ENCODE peak calls at places on chromosomes 11 and 22, in five cellular contexts. I is right lobe of liver, S is K562, A is stomach, J is ovary. H is an unnamed sample.

GRCh38 chr11:16936643-16937042 is 77.6 kb downstream of the PLEKHA7 start:
- DNase-seq in S (no peak), A (peak; percentile 44), J (no peak), I (no peak), H (no peak)

GRCh38 chr22:41857160-41857859 is 24.4 kb downstream of the SREBF2 start:
- DNase-seq in J (no peak), I (no peak), S (peak; percentile 63), A (peak; percentile 38), H (peak; percentile 71)

GRCh38 chr22:36377022-36377631 is 10.6 kb downstream of the MYH9 start:
- DNase-seq in I (no peak), S (no peak), A (no peak), J (no peak), H (peak; percentile 48)

GRCh38 chr22:25113316-25113721 is 86.3 kb upstream of the CRYBB3 start:
- DNase-seq in J (no peak), S (no peak), A (peak; percentile 41), I (peak; percentile 68), H (no peak)

GRCh38 chr22:35705141-35705540 is 12.5 kb upstream of the APOL5 start:
- DNase-seq in S (no peak), A (no peak), I (no peak), J (no peak), H (no peak)

GRCh38 chr11:45178890-45179663 is 32.6 kb downstream of the PRDM11 start:
- DNase-seq in J (no peak), A (no peak), S (no peak), I (no peak), H (peak; percentile 69)

GRCh38 chr22:44689173-44689572 is 12.8 kb upstream of the PRR5 start:
- DNase-seq in I (no peak), S (peak; percentile 43), A (no peak), J (no peak), H (no peak)

GRCh38 chr22:20428496-20429253 is 8.9 kb downstream of the SCARF2 start:
- DNase-seq in J (no peak), I (no peak), A (no peak), S (no peak), H (no peak)

GRCh38 chr11:68461284-68461861 is 821 bp downstream of the PPP6R3 start:
- DNase-seq in A (no peak), S (no peak), J (no peak), I (peak; percentile 30), H (peak; percentile 63)

GRCh38 chr11:117910525-117910924 is 18.7 kb downstream of the TMPRSS13 start:
- DNase-seq in J (peak; percentile 11), A (no peak), S (peak; percentile 41), I (peak; percentile 28), H (no peak)

GRCh38 chr11:126363706-126364245 is 8.3 kb downstream of the ST3GAL4 start:
- DNase-seq in J (no peak), A (no peak), S (no peak), I (no peak), H (no peak)

GRCh38 chr11:8870461-8871282 is 40.3 kb upstream of the AKIP1 start:
- DNase-seq in A (peak; percentile 75), I (peak; percentile 52), J (peak; percentile 70), S (peak; percentile 10), H (peak; percentile 5)

GRCh38 chr22:42353883-42354727 is 78.1 kb downstream of the NFAM1 start:
- DNase-seq in S (no peak), J (no peak), A (no peak), I (no peak), H (no peak)

GRCh38 chr11:71322861-71323582 is 70.6 kb upstream of the SHANK2 start:
- DNase-seq in J (no peak), S (no peak), I (no peak), A (no peak), H (no peak)

GRCh38 chr22:25970996-25971811 is 198.1 kb upstream of the SEZ6L start:
- DNase-seq in I (no peak), J (no peak), S (no peak), A (no peak), H (no peak)

GRCh38 chr11:123407996-123408597 is 22.0 kb upstream of the GRAMD1B start:
- DNase-seq in I (no peak), S (no peak), A (no peak), J (no peak), H (no peak)

GRCh38 chr11:94144233-94144632 is 15.6 kb downstream of the PANX1 start:
- DNase-seq in A (no peak), I (no peak), S (no peak), J (no peak), H (no peak)

GRCh38 chr22:20456064-20456721 is 18.6 kb upstream of the SCARF2 start:
- DNase-seq in J (peak; percentile 76), A (peak; percentile 78), I (peak; percentile 74), S (peak; percentile 100), H (peak; percentile 72)

GRCh38 chr11:69167916-69168691 is 12.4 kb downstream of the SMIM38 start:
- DNase-seq in A (no peak), I (no peak), J (no peak), S (no peak), H (no peak)

GRCh38 chr11:26649884-26650283 is 72.0 kb downstream of the SLC5A12 start:
- DNase-seq in I (peak; percentile 67), A (peak; percentile 58), S (peak; percentile 38), J (no peak), H (peak; percentile 50)

GRCh38 chr11:131693756-131694155 is 323.3 kb downstream of the NTM start:
- DNase-seq in S (no peak), J (no peak), A (no peak), I (no peak), H (no peak)

GRCh38 chr11:71426413-71426812 is 21.8 kb downstream of the DHCR7 start:
- DNase-seq in S (no peak), J (no peak), I (no peak), A (no peak), H (no peak)

GRCh38 chr22:33873186-33873585 is 47.1 kb downstream of the LARGE1 start:
- DNase-seq in I (no peak), S (no peak), A (peak; percentile 63), J (peak; percentile 28), H (no peak)

GRCh38 chr22:32202539-32203180 is 2.2 kb downstream of the RFPL2 start:
- DNase-seq in J (no peak), I (peak; percentile 85), A (peak; percentile 52), S (peak; percentile 16), H (peak; percentile 34)

GRCh38 chr22:46731246-46732040 is 6.6 kb downstream of the CERK start:
- DNase-seq in A (peak; percentile 88), I (peak; percentile 96), J (no peak), S (no peak), H (no peak)

GRCh38 chr11:36265793-36266628 is 23.2 kb downstream of the COMMD9 start:
- DNase-seq in S (peak; percentile 78), J (peak; percentile 63), A (peak; percentile 60), I (peak; percentile 63), H (peak; percentile 47)

GRCh38 chr11:124581817-124582216 is 12.0 kb downstream of the OR8A1 start:
- DNase-seq in S (no peak), I (no peak), A (no peak), J (no peak), H (no peak)

GRCh38 chr22:40797427-40797826 is 21.7 kb downstream of the SLC25A17 start:
- DNase-seq in J (no peak), A (no peak), S (no peak), I (no peak), H (no peak)

GRCh38 chr11:47249378-47249715 is 733 bp upstream of the ACP2 start:
- DNase-seq in A (no peak), J (no peak), S (no peak), I (no peak), H (no peak)

GRCh38 chr11:112617977-112618829 is 343.0 kb upstream of the NCAM1 start:
- DNase-seq in I (no peak), S (no peak), J (no peak), A (no peak), H (no peak)

GRCh38 chr11:66011785-66012303 is at the start of gene CST6:
- DNase-seq in A (no peak), J (no peak), I (no peak), S (no peak), H (no peak)

GRCh38 chr11:73597340-73597955 is 464 bp downstream of the FAM168A start:
- DNase-seq in S (peak; percentile 10), A (no peak), I (no peak), J (no peak), H (no peak)

GRCh38 chr11:88414385-88414861 is 76.9 kb upstream of the CTSC start:
- DNase-seq in J (peak; percentile 23), S (no peak), A (no peak), I (no peak), H (peak; percentile 14)

GRCh38 chr11:111944651-111945051 is 7.5 kb downstream of the DIXDC1 start:
- DNase-seq in S (no peak), I (no peak), A (no peak), J (no peak), H (no peak)

GRCh38 chr22:37760152-37760551 is 47.6 kb upstream of the GCAT start:
- DNase-seq in A (no peak), I (no peak), J (no peak), S (no peak), H (no peak)

GRCh38 chr22:37763012-37763411 is 44.7 kb upstream of the GCAT start:
- DNase-seq in A (no peak), J (no peak), S (no peak), I (no peak), H (no peak)

GRCh38 chr22:37763652-37764051 is 44.1 kb upstream of the GCAT start:
- DNase-seq in J (no peak), A (no peak), I (no peak), S (no peak), H (no peak)

GRCh38 chr22:37764622-37765021 is 43.1 kb upstream of the GCAT start:
- DNase-seq in J (no peak), S (no peak), I (no peak), A (no peak), H (no peak)

GRCh38 chr22:37762389-37762836 is 45.3 kb upstream of the GCAT start:
- DNase-seq in A (no peak), I (no peak), J (no peak), S (peak; percentile 71), H (peak; percentile 32)
- TF ChIP-seq POLR2A in A (no peak), I (no peak), J (no peak), S (no peak), H (no peak)

DNA sequence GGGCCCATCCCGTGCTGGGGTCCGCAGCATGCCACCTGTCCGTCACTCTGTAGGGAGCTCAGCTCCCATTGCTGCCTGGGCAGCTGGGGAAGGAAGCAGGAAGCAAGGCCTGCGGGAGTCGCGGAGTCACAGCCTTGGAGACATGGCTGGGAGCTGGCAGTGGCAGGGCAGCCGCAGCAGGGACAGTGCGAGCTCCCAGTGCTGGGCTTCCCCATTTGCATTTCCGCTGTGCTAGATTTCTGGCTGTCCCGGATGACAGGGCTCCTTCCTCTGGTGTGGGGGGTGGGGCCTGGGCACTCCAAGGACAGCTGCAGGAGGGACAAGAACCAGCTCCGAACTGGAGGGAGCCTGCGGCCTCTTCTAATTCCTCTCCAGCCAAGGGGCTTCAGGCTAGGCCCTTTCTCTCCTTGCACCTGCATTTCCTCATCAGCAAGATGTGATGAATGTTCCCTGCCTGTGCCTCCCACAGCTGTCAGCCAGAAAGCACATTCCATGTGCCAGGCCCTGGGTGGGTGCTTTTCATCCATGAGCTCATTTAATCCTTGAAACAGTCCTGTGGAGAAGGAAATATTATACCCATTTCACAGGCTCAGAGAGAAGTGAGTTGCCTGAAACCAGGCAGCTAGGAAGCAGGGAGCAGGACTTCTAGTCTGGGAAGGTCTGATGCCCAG is 48.0 kb downstream of the MYO7A start:
- DNase-seq in I (no peak), J (no peak), S (no peak), A (no peak), H (no peak)
- TF ChIP-seq POLR2A in I (no peak), J (no peak), S (no peak), A (no peak), H (no peak)

GRCh38 chr11:10856689-10857603 is 907 bp downstream of the ZBED5 start:
- DNase-seq in J (peak; percentile 35), A (peak; percentile 27), S (peak; percentile 22), I (peak; percentile 55), H (peak; percentile 71)
- TF ChIP-seq POLR2A in J (no peak), A (no peak), S (no peak), I (no peak), H (no peak)

GRCh38 chr11:74696932-74697687 is 34.1 kb downstream of the CHRDL2 start:
- DNase-seq in S (peak; percentile 55), J (peak; percentile 93), I (peak; percentile 92), A (peak; percentile 77), H (no peak)
- TF ChIP-seq POLR2A in S (no peak), J (peak; percentile 78), I (peak; percentile 84), A (peak; percentile 3), H (no peak)

H was measured in erythroblast.